ENCODE peak calls at places on chromosomes 6 and 20, in ten cellular contexts. One of them, this sample, is unnamed.

GRCh38 chr6:68777956-68778355 is 142.9 kb downstream of the ADGRB3 start:
- DNase-seq in GM23248: peak
- DNase-seq in stimulated activated naive B cell treated with anti-CD40 and anti-IgM and Interleukin-4, amounts not matched to agents 10 μg/mL and 1 μg/mL and 100 μg/mL, for 72 hours: no peak
- DNase-seq in AG04450: no peak
- DNase-seq in stimulated activated CD4-positive, alpha-beta T cell treated with anti-CD3 and anti-CD28 coated beads, Interleukin-1b, Interleukin-23, amount 100 ng/mL, for 1 hour: no peak
- DNase-seq in germinal center: no peak
- DNase-seq in cardiac muscle cell: peak
- DNase-seq in endothelial cell: no peak
- DNase-seq in B cell: no peak
- DNase-seq in islet precursor cell: no peak
- DNase-seq in this sample: no peak

GRCh38 chr6:40816601-40817000 is 222.4 kb downstream of the UNC5CL start:
- DNase-seq in germinal center: no peak
- DNase-seq in cardiac muscle cell: no peak
- DNase-seq in islet precursor cell: no peak
- DNase-seq in endothelial cell: no peak
- DNase-seq in GM23248: no peak
- DNase-seq in stimulated activated naive B cell treated with anti-CD40 and anti-IgM and Interleukin-4, amounts not matched to agents 10 μg/mL and 1 μg/mL and 100 μg/mL, for 72 hours: no peak
- DNase-seq in AG04450: no peak
- DNase-seq in stimulated activated CD4-positive, alpha-beta T cell treated with anti-CD3 and anti-CD28 coated beads, Interleukin-1b, Interleukin-23, amount 100 ng/mL, for 1 hour: no peak
- DNase-seq in B cell: no peak
- DNase-seq in this sample: no peak

GRCh38 chr6:42140051-42140450 is 2.4 kb downstream of the C6orf132 start:
- DNase-seq in stimulated activated naive B cell treated with anti-CD40 and anti-IgM and Interleukin-4, amounts not matched to agents 10 μg/mL and 1 μg/mL and 100 μg/mL, for 72 hours: peak
- DNase-seq in stimulated activated CD4-positive, alpha-beta T cell treated with anti-CD3 and anti-CD28 coated beads, Interleukin-1b, Interleukin-23, amount 100 ng/mL, for 1 hour: no peak
- DNase-seq in GM23248: peak
- DNase-seq in endothelial cell: no peak
- DNase-seq in islet precursor cell: no peak
- DNase-seq in B cell: peak
- DNase-seq in germinal center: peak
- DNase-seq in cardiac muscle cell: peak
- DNase-seq in AG04450: no peak
- DNase-seq in this sample: no peak

GRCh38 chr6:169566319-169566718 is 135.5 kb downstream of the WDR27 start:
- DNase-seq in AG04450: no peak
- DNase-seq in GM23248: no peak
- DNase-seq in stimulated activated CD4-positive, alpha-beta T cell treated with anti-CD3 and anti-CD28 coated beads, Interleukin-1b, Interleukin-23, amount 100 ng/mL, for 1 hour: no peak
- DNase-seq in germinal center: no peak
- DNase-seq in islet precursor cell: peak
- DNase-seq in B cell: no peak
- DNase-seq in endothelial cell: no peak
- DNase-seq in cardiac muscle cell: no peak
- DNase-seq in stimulated activated naive B cell treated with anti-CD40 and anti-IgM and Interleukin-4, amounts not matched to agents 10 μg/mL and 1 μg/mL and 100 μg/mL, for 72 hours: no peak
- DNase-seq in this sample: no peak

GRCh38 chr6:118918326-118918725 is 16.6 kb downstream of the MCM9 start:
- DNase-seq in cardiac muscle cell: peak
- DNase-seq in germinal center: no peak
- DNase-seq in stimulated activated naive B cell treated with anti-CD40 and anti-IgM and Interleukin-4, amounts not matched to agents 10 μg/mL and 1 μg/mL and 100 μg/mL, for 72 hours: no peak
- DNase-seq in islet precursor cell: no peak
- DNase-seq in stimulated activated CD4-positive, alpha-beta T cell treated with anti-CD3 and anti-CD28 coated beads, Interleukin-1b, Interleukin-23, amount 100 ng/mL, for 1 hour: no peak
- DNase-seq in B cell: no peak
- DNase-seq in GM23248: no peak
- DNase-seq in AG04450: no peak
- DNase-seq in endothelial cell: no peak
- DNase-seq in this sample: no peak

GRCh38 chr6:139271056-139271455 is 20.7 kb downstream of the TXLNB start:
- DNase-seq in cardiac muscle cell: no peak
- DNase-seq in stimulated activated CD4-positive, alpha-beta T cell treated with anti-CD3 and anti-CD28 coated beads, Interleukin-1b, Interleukin-23, amount 100 ng/mL, for 1 hour: no peak
- DNase-seq in germinal center: peak
- DNase-seq in GM23248: no peak
- DNase-seq in islet precursor cell: no peak
- DNase-seq in AG04450: peak
- DNase-seq in endothelial cell: no peak
- DNase-seq in stimulated activated naive B cell treated with anti-CD40 and anti-IgM and Interleukin-4, amounts not matched to agents 10 μg/mL and 1 μg/mL and 100 μg/mL, for 72 hours: peak
- DNase-seq in B cell: peak
- DNase-seq in this sample: no peak

GRCh38 chr20:24363031-24363430 is 106.4 kb upstream of the SYNDIG1 start:
- DNase-seq in AG04450: no peak
- DNase-seq in GM23248: no peak
- DNase-seq in islet precursor cell: no peak
- DNase-seq in stimulated activated CD4-positive, alpha-beta T cell treated with anti-CD3 and anti-CD28 coated beads, Interleukin-1b, Interleukin-23, amount 100 ng/mL, for 1 hour: no peak
- DNase-seq in B cell: no peak
- DNase-seq in germinal center: no peak
- DNase-seq in endothelial cell: no peak
- DNase-seq in stimulated activated naive B cell treated with anti-CD40 and anti-IgM and Interleukin-4, amounts not matched to agents 10 μg/mL and 1 μg/mL and 100 μg/mL, for 72 hours: no peak
- DNase-seq in cardiac muscle cell: no peak
- DNase-seq in this sample: no peak

GRCh38 chr6:161963181-161963580 is 689.3 kb upstream of the AGPAT4 start:
- DNase-seq in islet precursor cell: no peak
- DNase-seq in cardiac muscle cell: no peak
- DNase-seq in AG04450: no peak
- DNase-seq in stimulated activated CD4-positive, alpha-beta T cell treated with anti-CD3 and anti-CD28 coated beads, Interleukin-1b, Interleukin-23, amount 100 ng/mL, for 1 hour: no peak
- DNase-seq in stimulated activated naive B cell treated with anti-CD40 and anti-IgM and Interleukin-4, amounts not matched to agents 10 μg/mL and 1 μg/mL and 100 μg/mL, for 72 hours: no peak
- DNase-seq in GM23248: no peak
- DNase-seq in endothelial cell: no peak
- DNase-seq in B cell: no peak
- DNase-seq in germinal center: no peak
- DNase-seq in this sample: no peak

GRCh38 chr6:46932941-46933340 is 11.2 kb upstream of the ADGRF5 start:
- DNase-seq in stimulated activated CD4-positive, alpha-beta T cell treated with anti-CD3 and anti-CD28 coated beads, Interleukin-1b, Interleukin-23, amount 100 ng/mL, for 1 hour: no peak
- DNase-seq in germinal center: no peak
- DNase-seq in cardiac muscle cell: peak
- DNase-seq in AG04450: no peak
- DNase-seq in endothelial cell: no peak
- DNase-seq in B cell: no peak
- DNase-seq in stimulated activated naive B cell treated with anti-CD40 and anti-IgM and Interleukin-4, amounts not matched to agents 10 μg/mL and 1 μg/mL and 100 μg/mL, for 72 hours: no peak
- DNase-seq in GM23248: peak
- DNase-seq in islet precursor cell: no peak
- DNase-seq in this sample: no peak

GRCh38 chr6:43912598-43913387 is 142.8 kb downstream of the VEGFA start:
- DNase-seq in GM23248: no peak
- DNase-seq in cardiac muscle cell: no peak
- DNase-seq in AG04450: no peak
- DNase-seq in stimulated activated naive B cell treated with anti-CD40 and anti-IgM and Interleukin-4, amounts not matched to agents 10 μg/mL and 1 μg/mL and 100 μg/mL, for 72 hours: no peak
- DNase-seq in germinal center: no peak
- DNase-seq in B cell: no peak
- DNase-seq in endothelial cell: no peak
- DNase-seq in stimulated activated CD4-positive, alpha-beta T cell treated with anti-CD3 and anti-CD28 coated beads, Interleukin-1b, Interleukin-23, amount 100 ng/mL, for 1 hour: no peak
- DNase-seq in islet precursor cell: no peak
- DNase-seq in this sample: peak

GRCh38 chr6:127026247-127026646 is 92.2 kb upstream of the RSPO3 start:
- DNase-seq in stimulated activated naive B cell treated with anti-CD40 and anti-IgM and Interleukin-4, amounts not matched to agents 10 μg/mL and 1 μg/mL and 100 μg/mL, for 72 hours: no peak
- DNase-seq in AG04450: no peak
- DNase-seq in GM23248: peak
- DNase-seq in stimulated activated CD4-positive, alpha-beta T cell treated with anti-CD3 and anti-CD28 coated beads, Interleukin-1b, Interleukin-23, amount 100 ng/mL, for 1 hour: no peak
- DNase-seq in cardiac muscle cell: no peak
- DNase-seq in B cell: no peak
- DNase-seq in germinal center: no peak
- DNase-seq in islet precursor cell: no peak
- DNase-seq in endothelial cell: no peak
- DNase-seq in this sample: no peak

GRCh38 chr6:155660243-155660977 is 204.8 kb upstream of the NOX3 start:
- DNase-seq in endothelial cell: no peak
- DNase-seq in GM23248: no peak
- DNase-seq in cardiac muscle cell: no peak
- DNase-seq in stimulated activated naive B cell treated with anti-CD40 and anti-IgM and Interleukin-4, amounts not matched to agents 10 μg/mL and 1 μg/mL and 100 μg/mL, for 72 hours: no peak
- DNase-seq in B cell: no peak
- DNase-seq in AG04450: no peak
- DNase-seq in islet precursor cell: no peak
- DNase-seq in stimulated activated CD4-positive, alpha-beta T cell treated with anti-CD3 and anti-CD28 coated beads, Interleukin-1b, Interleukin-23, amount 100 ng/mL, for 1 hour: no peak
- DNase-seq in germinal center: no peak
- DNase-seq in this sample: no peak

GRCh38 chr20:23684261-23684660 is 4.6 kb downstream of the CST4 start:
- DNase-seq in GM23248: no peak
- DNase-seq in AG04450: no peak
- DNase-seq in endothelial cell: no peak
- DNase-seq in islet precursor cell: no peak
- DNase-seq in B cell: no peak
- DNase-seq in germinal center: no peak
- DNase-seq in stimulated activated CD4-positive, alpha-beta T cell treated with anti-CD3 and anti-CD28 coated beads, Interleukin-1b, Interleukin-23, amount 100 ng/mL, for 1 hour: no peak
- DNase-seq in stimulated activated naive B cell treated with anti-CD40 and anti-IgM and Interleukin-4, amounts not matched to agents 10 μg/mL and 1 μg/mL and 100 μg/mL, for 72 hours: no peak
- DNase-seq in cardiac muscle cell: no peak
- DNase-seq in this sample: peak

GRCh38 chr20:48984575-48985219 is 61.4 kb upstream of the CSE1L start:
- DNase-seq in B cell: no peak
- DNase-seq in GM23248: no peak
- DNase-seq in endothelial cell: no peak
- DNase-seq in cardiac muscle cell: no peak
- DNase-seq in AG04450: no peak
- DNase-seq in islet precursor cell: no peak
- DNase-seq in stimulated activated naive B cell treated with anti-CD40 and anti-IgM and Interleukin-4, amounts not matched to agents 10 μg/mL and 1 μg/mL and 100 μg/mL, for 72 hours: no peak
- DNase-seq in germinal center: no peak
- DNase-seq in stimulated activated CD4-positive, alpha-beta T cell treated with anti-CD3 and anti-CD28 coated beads, Interleukin-1b, Interleukin-23, amount 100 ng/mL, for 1 hour: no peak
- DNase-seq in this sample: no peak

GRCh38 chr6:10272591-10272990 is 142.3 kb downstream of the TFAP2A start:
- DNase-seq in stimulated activated naive B cell treated with anti-CD40 and anti-IgM and Interleukin-4, amounts not matched to agents 10 μg/mL and 1 μg/mL and 100 μg/mL, for 72 hours: no peak
- DNase-seq in islet precursor cell: no peak
- DNase-seq in endothelial cell: no peak
- DNase-seq in stimulated activated CD4-positive, alpha-beta T cell treated with anti-CD3 and anti-CD28 coated beads, Interleukin-1b, Interleukin-23, amount 100 ng/mL, for 1 hour: no peak
- DNase-seq in AG04450: no peak
- DNase-seq in B cell: no peak
- DNase-seq in cardiac muscle cell: no peak
- DNase-seq in germinal center: no peak
- DNase-seq in GM23248: peak
- DNase-seq in this sample: no peak

GRCh38 chr6:85490516-85491248 is 40.8 kb downstream of the NT5E start:
- DNase-seq in cardiac muscle cell: peak
- DNase-seq in islet precursor cell: peak
- DNase-seq in GM23248: peak
- DNase-seq in stimulated activated naive B cell treated with anti-CD40 and anti-IgM and Interleukin-4, amounts not matched to agents 10 μg/mL and 1 μg/mL and 100 μg/mL, for 72 hours: no peak
- DNase-seq in B cell: no peak
- DNase-seq in germinal center: no peak
- DNase-seq in AG04450: no peak
- DNase-seq in stimulated activated CD4-positive, alpha-beta T cell treated with anti-CD3 and anti-CD28 coated beads, Interleukin-1b, Interleukin-23, amount 100 ng/mL, for 1 hour: no peak
- DNase-seq in endothelial cell: no peak
- DNase-seq in this sample: no peak

GRCh38 chr20:57450931-57451330 is 59.7 kb downstream of the RBM38 start:
- DNase-seq in AG04450: no peak
- DNase-seq in islet precursor cell: no peak
- DNase-seq in germinal center: peak
- DNase-seq in stimulated activated CD4-positive, alpha-beta T cell treated with anti-CD3 and anti-CD28 coated beads, Interleukin-1b, Interleukin-23, amount 100 ng/mL, for 1 hour: no peak
- DNase-seq in endothelial cell: no peak
- DNase-seq in cardiac muscle cell: no peak
- DNase-seq in GM23248: no peak
- DNase-seq in B cell: no peak
- DNase-seq in stimulated activated naive B cell treated with anti-CD40 and anti-IgM and Interleukin-4, amounts not matched to agents 10 μg/mL and 1 μg/mL and 100 μg/mL, for 72 hours: no peak
- DNase-seq in this sample: no peak

GRCh38 chr6:18115356-18115755 is 7.1 kb downstream of the NHLRC1 start:
- DNase-seq in GM23248: no peak
- DNase-seq in cardiac muscle cell: no peak
- DNase-seq in islet precursor cell: no peak
- DNase-seq in AG04450: no peak
- DNase-seq in germinal center: no peak
- DNase-seq in B cell: no peak
- DNase-seq in stimulated activated naive B cell treated with anti-CD40 and anti-IgM and Interleukin-4, amounts not matched to agents 10 μg/mL and 1 μg/mL and 100 μg/mL, for 72 hours: no peak
- DNase-seq in endothelial cell: no peak
- DNase-seq in stimulated activated CD4-positive, alpha-beta T cell treated with anti-CD3 and anti-CD28 coated beads, Interleukin-1b, Interleukin-23, amount 100 ng/mL, for 1 hour: no peak
- DNase-seq in this sample: no peak

GRCh38 chr20:46651091-46651962 is at the start of gene SLC13A3:
- DNase-seq in endothelial cell: peak
- DNase-seq in AG04450: no peak
- DNase-seq in cardiac muscle cell: peak
- DNase-seq in stimulated activated CD4-positive, alpha-beta T cell treated with anti-CD3 and anti-CD28 coated beads, Interleukin-1b, Interleukin-23, amount 100 ng/mL, for 1 hour: no peak
- DNase-seq in islet precursor cell: peak
- DNase-seq in germinal center: no peak
- DNase-seq in GM23248: peak
- DNase-seq in stimulated activated naive B cell treated with anti-CD40 and anti-IgM and Interleukin-4, amounts not matched to agents 10 μg/mL and 1 μg/mL and 100 μg/mL, for 72 hours: no peak
- DNase-seq in B cell: no peak
- DNase-seq in this sample: no peak